ENCODE peak calls at places on chromosomes 13 and 19, in five cellular contexts. One of them, this sample, is unnamed.

GRCh38 chr19:13689050-13689449 is 75.3 kb upstream of the MRI1 start:
- DNase-seq in posterior cingulate gyrus: no peak
- DNase-seq in osteocyte: no peak
- DNase-seq in activated CD8-positive, alpha-beta memory T cell treated with anti-CD3 and anti-CD28 coated beads for 24 hours: no peak
- DNase-seq in head of caudate nucleus: peak; percentile 33
- DNase-seq in this sample: no peak

GRCh38 chr13:102948006-102948405 is 102.2 kb downstream of the ERCC5 start:
- DNase-seq in posterior cingulate gyrus: peak; percentile 75
- DNase-seq in osteocyte: no peak
- DNase-seq in activated CD8-positive, alpha-beta memory T cell treated with anti-CD3 and anti-CD28 coated beads for 24 hours: no peak
- DNase-seq in head of caudate nucleus: peak; percentile 83
- DNase-seq in this sample: no peak

GRCh38 chr19:42131149-42132029 is 857 bp downstream of the POU2F2 start:
- DNase-seq in posterior cingulate gyrus: no peak
- DNase-seq in osteocyte: no peak
- DNase-seq in activated CD8-positive, alpha-beta memory T cell treated with anti-CD3 and anti-CD28 coated beads for 24 hours: no peak
- DNase-seq in head of caudate nucleus: no peak
- DNase-seq in this sample: no peak

GRCh38 chr19:54138777-54139256 is 1.3 kb downstream of the CNOT3 start:
- DNase-seq in posterior cingulate gyrus: no peak
- DNase-seq in osteocyte: no peak
- DNase-seq in activated CD8-positive, alpha-beta memory T cell treated with anti-CD3 and anti-CD28 coated beads for 24 hours: peak; percentile 72
- DNase-seq in head of caudate nucleus: no peak
- DNase-seq in this sample: no peak

GRCh38 chr13:31035162-31035951 is 102.9 kb downstream of the TEX26 start:
- DNase-seq in posterior cingulate gyrus: no peak
- DNase-seq in osteocyte: no peak
- DNase-seq in activated CD8-positive, alpha-beta memory T cell treated with anti-CD3 and anti-CD28 coated beads for 24 hours: no peak
- DNase-seq in head of caudate nucleus: no peak
- DNase-seq in this sample: no peak

GRCh38 chr19:8459520-8460260 is 14.9 kb downstream of the HNRNPM start:
- DNase-seq in posterior cingulate gyrus: no peak
- DNase-seq in osteocyte: no peak
- DNase-seq in activated CD8-positive, alpha-beta memory T cell treated with anti-CD3 and anti-CD28 coated beads for 24 hours: no peak
- DNase-seq in head of caudate nucleus: no peak
- DNase-seq in this sample: no peak

GRCh38 chr13:44198826-44199225 is 174.8 kb upstream of the SERP2 start:
- DNase-seq in posterior cingulate gyrus: no peak
- DNase-seq in osteocyte: no peak
- DNase-seq in activated CD8-positive, alpha-beta memory T cell treated with anti-CD3 and anti-CD28 coated beads for 24 hours: no peak
- DNase-seq in head of caudate nucleus: no peak
- DNase-seq in this sample: no peak

GRCh38 chr19:35715355-35715809 is 2.4 kb upstream of the KMT2B start:
- DNase-seq in posterior cingulate gyrus: no peak
- DNase-seq in osteocyte: no peak
- DNase-seq in activated CD8-positive, alpha-beta memory T cell treated with anti-CD3 and anti-CD28 coated beads for 24 hours: no peak
- DNase-seq in head of caudate nucleus: no peak
- DNase-seq in this sample: no peak

GRCh38 chr13:113047587-113047986 is 58.0 kb upstream of the F7 start:
- DNase-seq in posterior cingulate gyrus: peak; percentile 16
- DNase-seq in osteocyte: no peak
- DNase-seq in activated CD8-positive, alpha-beta memory T cell treated with anti-CD3 and anti-CD28 coated beads for 24 hours: no peak
- DNase-seq in head of caudate nucleus: no peak
- DNase-seq in this sample: no peak

GRCh38 chr13:40445557-40445990 is 220.9 kb downstream of the FOXO1 start:
- DNase-seq in posterior cingulate gyrus: no peak
- DNase-seq in osteocyte: no peak
- DNase-seq in activated CD8-positive, alpha-beta memory T cell treated with anti-CD3 and anti-CD28 coated beads for 24 hours: no peak
- DNase-seq in head of caudate nucleus: peak; percentile 16
- DNase-seq in this sample: no peak

GRCh38 chr19:17996826-17997316 is 11.1 kb upstream of the ARRDC2 start:
- DNase-seq in posterior cingulate gyrus: peak; percentile 90
- DNase-seq in osteocyte: peak; percentile 97
- DNase-seq in activated CD8-positive, alpha-beta memory T cell treated with anti-CD3 and anti-CD28 coated beads for 24 hours: peak; percentile 98
- DNase-seq in head of caudate nucleus: peak; percentile 92
- DNase-seq in this sample: peak; percentile 96

GRCh38 chr13:32039488-32040013 is 8.0 kb downstream of the FRY start:
- DNase-seq in posterior cingulate gyrus: no peak
- DNase-seq in osteocyte: no peak
- DNase-seq in activated CD8-positive, alpha-beta memory T cell treated with anti-CD3 and anti-CD28 coated beads for 24 hours: no peak
- DNase-seq in head of caudate nucleus: no peak
- DNase-seq in this sample: no peak

GRCh38 chr19:1262687-1263123 is 6.4 kb upstream of the CIRBP start:
- DNase-seq in posterior cingulate gyrus: no peak
- DNase-seq in osteocyte: no peak
- DNase-seq in activated CD8-positive, alpha-beta memory T cell treated with anti-CD3 and anti-CD28 coated beads for 24 hours: no peak
- DNase-seq in head of caudate nucleus: no peak
- DNase-seq in this sample: no peak

This sample was measured in esophagus muscularis mucosa.